ENCODE peak calls at places on chromosomes 2 and 18, in four cellular contexts. One of them, this sample, is unnamed.
A peak's percentile ranks its signal among the peaks of the same experiment; 100 is the strongest.

GRCh38 chr2:46135936-46136335 is 161.3 kb upstream of the EPAS1 start:
- DNase-seq in GM12878: no peak
- DNase-seq in SK-N-SH: no peak
- DNase-seq in HepG2: no peak
- DNase-seq in this sample: no peak

GRCh38 chr18:79218605-79219195 is 149.5 kb downstream of the ATP9B start:
- DNase-seq in SK-N-SH: no peak
- DNase-seq in GM12878: no peak
- DNase-seq in HepG2: no peak
- DNase-seq in this sample: no peak

GRCh38 chr2:234951386-234952269 is at the start of gene SH3BP4:
- DNase-seq in HepG2: peak; percentile 54
- DNase-seq in GM12878: no peak
- DNase-seq in SK-N-SH: peak; percentile 99
- DNase-seq in this sample: peak; percentile 85

GRCh38 chr18:65608471-65608870 is 142.3 kb upstream of the CDH7 start:
- DNase-seq in SK-N-SH: no peak
- DNase-seq in GM12878: no peak
- DNase-seq in HepG2: no peak
- DNase-seq in this sample: no peak

GRCh38 chr2:238745997-238746396 is 101.9 kb upstream of the TWIST2 start:
- DNase-seq in HepG2: no peak
- DNase-seq in GM12878: no peak
- DNase-seq in SK-N-SH: no peak
- DNase-seq in this sample: no peak

GRCh38 chr2:179592167-179592936 is 269.1 kb downstream of the ZNF385B start:
- DNase-seq in SK-N-SH: no peak
- DNase-seq in GM12878: no peak
- DNase-seq in HepG2: no peak
- DNase-seq in this sample: no peak

GRCh38 chr2:189608799-189609422 is 28.3 kb upstream of the SLC40A1 start:
- DNase-seq in SK-N-SH: no peak
- DNase-seq in HepG2: no peak
- DNase-seq in GM12878: no peak
- DNase-seq in this sample: no peak

GRCh38 chr2:177908824-177909223 is 163.8 kb downstream of the PDE11A start:
- DNase-seq in HepG2: no peak
- DNase-seq in SK-N-SH: no peak
- DNase-seq in GM12878: no peak
- DNase-seq in this sample: no peak

GRCh38 chr2:166257859-166258258 is 117.9 kb downstream of the SCN9A start:
- DNase-seq in HepG2: no peak
- DNase-seq in SK-N-SH: no peak
- DNase-seq in GM12878: no peak
- DNase-seq in this sample: no peak

DNA sequence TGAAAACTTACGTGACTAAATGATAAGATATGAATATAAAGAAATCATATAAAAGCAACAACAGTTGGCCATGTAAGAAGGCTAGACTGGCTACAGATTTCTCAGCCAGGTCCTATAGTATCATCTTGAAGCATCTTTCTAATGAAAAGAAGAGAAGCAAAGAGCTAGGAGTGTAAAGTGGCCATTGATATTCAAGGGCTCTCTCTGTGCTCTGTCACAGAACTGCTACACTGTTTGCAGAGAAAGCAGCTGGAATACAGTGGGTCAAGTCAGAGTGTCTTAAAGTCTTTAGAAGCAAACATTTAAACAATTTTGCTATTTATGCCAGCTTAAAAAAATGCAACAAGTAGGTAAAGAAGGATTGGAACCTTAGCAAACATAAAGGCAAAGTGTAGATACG is 118.8 kb downstream of the SCN9A start:
- DNase-seq in GM12878: no peak
- DNase-seq in HepG2: no peak
- DNase-seq in SK-N-SH: no peak
- DNase-seq in this sample: no peak
- TF ChIP-seq TCF12 in GM12878: no peak
- TF ChIP-seq TCF12 in HepG2: no peak
- TF ChIP-seq TCF12 in SK-N-SH: no peak
- TF ChIP-seq TCF12 in this sample: no peak

GRCh38 chr18:52352920-52353319 is 12.9 kb downstream of the DCC start:
- DNase-seq in SK-N-SH: no peak
- DNase-seq in GM12878: no peak
- DNase-seq in HepG2: no peak
- DNase-seq in this sample: no peak
- TF ChIP-seq TCF12 in SK-N-SH: no peak
- TF ChIP-seq TCF12 in GM12878: no peak
- TF ChIP-seq TCF12 in HepG2: no peak
- TF ChIP-seq TCF12 in this sample: no peak

GRCh38 chr2:25697559-25698341 is 24.4 kb upstream of the DTNB start:
- DNase-seq in HepG2: no peak
- DNase-seq in GM12878: no peak
- DNase-seq in SK-N-SH: no peak
- DNase-seq in this sample: peak; percentile 63
- TF ChIP-seq TCF12 in HepG2: no peak
- TF ChIP-seq TCF12 in GM12878: no peak
- TF ChIP-seq TCF12 in SK-N-SH: no peak
- TF ChIP-seq TCF12 in this sample: no peak

GRCh38 chr2:31987454-31987853 is 23.4 kb downstream of the MEMO1 start:
- DNase-seq in GM12878: no peak
- DNase-seq in HepG2: no peak
- DNase-seq in SK-N-SH: no peak
- DNase-seq in this sample: no peak
- TF ChIP-seq TCF12 in GM12878: no peak
- TF ChIP-seq TCF12 in HepG2: no peak
- TF ChIP-seq TCF12 in SK-N-SH: peak; percentile 51
- TF ChIP-seq TCF12 in this sample: no peak

DNA sequence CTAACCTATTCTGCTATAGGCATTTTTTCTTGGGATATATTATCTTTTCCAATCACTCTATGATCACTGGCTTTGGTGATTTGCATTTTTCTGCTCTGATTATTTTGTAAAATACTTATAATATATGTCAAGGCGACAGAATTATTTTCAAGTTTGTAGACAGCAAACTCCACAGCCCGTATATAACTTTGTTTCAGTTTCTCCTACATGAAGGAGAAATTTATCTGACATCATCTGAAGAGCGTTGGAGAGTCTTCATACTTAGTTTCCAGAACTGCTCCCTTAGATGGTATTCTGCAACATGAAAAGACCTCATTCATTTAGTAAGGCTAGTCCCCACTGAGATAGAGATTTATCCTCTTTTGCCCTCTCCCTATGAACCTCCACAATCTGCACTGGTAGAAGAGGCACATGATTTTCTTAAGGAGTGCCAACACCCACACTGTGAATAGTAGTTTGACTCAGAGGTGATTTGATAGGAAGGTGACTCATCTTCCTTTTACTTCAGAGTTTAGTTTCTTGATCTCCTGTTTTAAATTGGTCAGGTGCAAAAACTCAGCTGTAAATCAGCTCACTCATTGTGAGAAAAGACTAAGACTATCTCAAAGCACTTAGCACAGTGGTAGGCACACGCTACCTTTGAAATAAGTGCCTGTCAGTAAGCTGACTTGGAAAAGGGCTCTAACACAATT is 1848.6 kb upstream of the CELF4 start:
- DNase-seq in GM12878: no peak
- DNase-seq in SK-N-SH: no peak
- DNase-seq in HepG2: no peak
- DNase-seq in this sample: no peak
- TF ChIP-seq TCF12 in GM12878: no peak
- TF ChIP-seq TCF12 in SK-N-SH: no peak
- TF ChIP-seq TCF12 in HepG2: no peak
- TF ChIP-seq TCF12 in this sample: no peak

GRCh38 chr2:96529376-96530143 is 7.0 kb upstream of the ARID5A start:
- DNase-seq in SK-N-SH: no peak
- DNase-seq in HepG2: no peak
- DNase-seq in GM12878: no peak
- DNase-seq in this sample: no peak
- TF ChIP-seq TCF12 in SK-N-SH: no peak
- TF ChIP-seq TCF12 in HepG2: no peak
- TF ChIP-seq TCF12 in GM12878: no peak
- TF ChIP-seq TCF12 in this sample: no peak

GRCh38 chr18:36454258-36454657 is 156.7 kb downstream of the FHOD3 start:
- DNase-seq in GM12878: no peak
- DNase-seq in HepG2: no peak
- DNase-seq in SK-N-SH: no peak
- DNase-seq in this sample: no peak
- TF ChIP-seq TCF12 in GM12878: no peak
- TF ChIP-seq TCF12 in HepG2: no peak
- TF ChIP-seq TCF12 in SK-N-SH: no peak
- TF ChIP-seq TCF12 in this sample: no peak